ENCODE peak calls at places on chromosomes 16 and 17, in five cellular contexts. One of them, this sample, is unnamed.
A peak's percentile ranks its signal among the peaks of the same experiment; 100 is the strongest.

GRCh38 chr16:57986196-57986595 is 14.3 kb downstream of the ZNF319 start:
- DNase-seq in psoas muscle: no peak
- DNase-seq in PC-9: no peak
- DNase-seq in stomach: no peak
- DNase-seq in adrenal gland: no peak
- DNase-seq in this sample: no peak

GRCh38 chr17:58276423-58276822 is 4.3 kb downstream of the MPO start:
- DNase-seq in psoas muscle: no peak
- DNase-seq in PC-9: no peak
- DNase-seq in stomach: no peak
- DNase-seq in adrenal gland: peak; percentile 3
- DNase-seq in this sample: no peak

GRCh38 chr17:75317671-75318070 is 28.4 kb upstream of the SLC25A19 start:
- DNase-seq in psoas muscle: no peak
- DNase-seq in PC-9: no peak
- DNase-seq in stomach: no peak
- DNase-seq in adrenal gland: no peak
- DNase-seq in this sample: no peak

GRCh38 chr16:74811911-74812310 is 37.3 kb upstream of the FA2H start:
- DNase-seq in psoas muscle: no peak
- DNase-seq in PC-9: no peak
- DNase-seq in stomach: no peak
- DNase-seq in adrenal gland: no peak
- DNase-seq in this sample: no peak

GRCh38 chr16:15610369-15610871 is 32.5 kb downstream of the MARF1 start:
- DNase-seq in psoas muscle: no peak
- DNase-seq in PC-9: no peak
- DNase-seq in stomach: no peak
- DNase-seq in adrenal gland: no peak
- DNase-seq in this sample: no peak

GRCh38 chr17:74358696-74359095 is 3.0 kb downstream of the BTBD17 start:
- DNase-seq in psoas muscle: no peak
- DNase-seq in PC-9: no peak
- DNase-seq in stomach: no peak
- DNase-seq in adrenal gland: no peak
- DNase-seq in this sample: no peak

GRCh38 chr17:63974594-63975192 is 2.0 kb upstream of the SCN4A start:
- DNase-seq in psoas muscle: peak; percentile 81
- DNase-seq in PC-9: peak; percentile 54
- DNase-seq in stomach: no peak
- DNase-seq in adrenal gland: no peak
- DNase-seq in this sample: no peak

GRCh38 chr17:79790805-79791353 is 6.0 kb downstream of the CBX8 start:
- DNase-seq in psoas muscle: no peak
- DNase-seq in PC-9: no peak
- DNase-seq in stomach: no peak
- DNase-seq in adrenal gland: no peak
- DNase-seq in this sample: no peak

GRCh38 chr17:21513012-21513570 is 136.9 kb downstream of the KCNJ12 start:
- DNase-seq in psoas muscle: peak; percentile 89
- DNase-seq in PC-9: peak; percentile 67
- DNase-seq in stomach: peak; percentile 83
- DNase-seq in adrenal gland: peak; percentile 82
- DNase-seq in this sample: peak; percentile 86

GRCh38 chr17:47275245-47275984 is 21.8 kb downstream of the ITGB3 start:
- DNase-seq in psoas muscle: peak; percentile 93
- DNase-seq in PC-9: peak; percentile 52
- DNase-seq in stomach: peak; percentile 66
- DNase-seq in adrenal gland: peak; percentile 56
- DNase-seq in this sample: peak; percentile 92

GRCh38 chr17:36918260-36918691 is 19.0 kb upstream of the LHX1 start:
- DNase-seq in psoas muscle: no peak
- DNase-seq in PC-9: peak; percentile 48
- DNase-seq in stomach: no peak
- DNase-seq in adrenal gland: no peak
- DNase-seq in this sample: no peak

GRCh38 chr16:30659507-30660423 is 1.5 kb downstream of the FBRS start:
- DNase-seq in psoas muscle: peak; percentile 75
- DNase-seq in PC-9: peak; percentile 72
- DNase-seq in stomach: no peak
- DNase-seq in adrenal gland: peak; percentile 52
- DNase-seq in this sample: no peak

GRCh38 chr17:27819171-27819544 is 18.8 kb upstream of the NOS2 start:
- DNase-seq in psoas muscle: no peak
- DNase-seq in PC-9: no peak
- DNase-seq in stomach: no peak
- DNase-seq in adrenal gland: no peak
- DNase-seq in this sample: no peak

GRCh38 chr16:30760160-30760559 is 1.7 kb downstream of the CFAP119 start:
- DNase-seq in psoas muscle: peak; percentile 45
- DNase-seq in PC-9: no peak
- DNase-seq in stomach: no peak
- DNase-seq in adrenal gland: no peak
- DNase-seq in this sample: no peak

GRCh38 chr16:3902731-3903130 is 22.2 kb upstream of the CREBBP start:
- DNase-seq in psoas muscle: no peak
- DNase-seq in PC-9: peak; percentile 28
- DNase-seq in stomach: no peak
- DNase-seq in adrenal gland: no peak
- DNase-seq in this sample: no peak

GRCh38 chr16:87563022-87563421 is 39.3 kb upstream of the JPH3 start:
- DNase-seq in psoas muscle: no peak
- DNase-seq in PC-9: no peak
- DNase-seq in stomach: no peak
- DNase-seq in adrenal gland: no peak
- DNase-seq in this sample: no peak

GRCh38 chr17:47990962-47991731 is 20.2 kb downstream of the CDK5RAP3 start:
- DNase-seq in psoas muscle: no peak
- DNase-seq in PC-9: no peak
- DNase-seq in stomach: no peak
- DNase-seq in adrenal gland: no peak
- DNase-seq in this sample: no peak

GRCh38 chr16:30186444-30186781 is 3.0 kb downstream of the CORO1A start:
- DNase-seq in psoas muscle: no peak
- DNase-seq in PC-9: no peak
- DNase-seq in stomach: no peak
- DNase-seq in adrenal gland: no peak
- DNase-seq in this sample: no peak

GRCh38 chr17:21282231-21282630 is 2.3 kb upstream of the MAP2K3 start:
- DNase-seq in psoas muscle: peak; percentile 88
- DNase-seq in PC-9: peak; percentile 68
- DNase-seq in stomach: no peak
- DNase-seq in adrenal gland: peak; percentile 86
- DNase-seq in this sample: peak; percentile 83

GRCh38 chr16:35533683-35534082 is 2074.3 kb downstream of the TP53TG3F start:
- DNase-seq in psoas muscle: no peak
- DNase-seq in PC-9: no peak
- DNase-seq in stomach: no peak
- DNase-seq in adrenal gland: no peak
- DNase-seq in this sample: no peak

GRCh38 chr17:73343168-73343634 is 31.4 kb upstream of the CDC42EP4 start:
- DNase-seq in psoas muscle: peak; percentile 78
- DNase-seq in PC-9: no peak
- DNase-seq in stomach: no peak
- DNase-seq in adrenal gland: peak; percentile 45
- DNase-seq in this sample: peak; percentile 81
- H3K4me3 ChIP-seq in psoas muscle: no peak overlapping the region
- H3K4me3 ChIP-seq in PC-9: no peak overlapping the region
- H3K4me3 ChIP-seq in stomach: peak overlapping the region; percentile 11
- H3K4me3 ChIP-seq in adrenal gland: no peak overlapping the region
- H3K4me3 ChIP-seq in this sample: peak overlapping the region; percentile 35

GRCh38 chr16:11349599-11350276 is 4.5 kb downstream of the RMI2 start:
- DNase-seq in psoas muscle: peak; percentile 78
- DNase-seq in PC-9: no peak
- DNase-seq in stomach: peak; percentile 63
- DNase-seq in adrenal gland: peak; percentile 80
- DNase-seq in this sample: peak; percentile 53
- H3K4me1 ChIP-seq in psoas muscle: peaks cover 5% of the 10 kb centered on the region
- H3K4me1 ChIP-seq in PC-9: peaks cover 28% of the 10 kb centered on the region
- H3K4me1 ChIP-seq in stomach: peaks cover 40% of the 10 kb centered on the region
- H3K4me1 ChIP-seq in adrenal gland: peaks cover 17% of the 10 kb centered on the region
- H3K4me1 ChIP-seq in this sample: peaks cover 5% of the 10 kb centered on the region

GRCh38 chr17:50056961-50057330 is 1.0 kb downstream of the ITGA3 start:
- DNase-seq in psoas muscle: no peak
- DNase-seq in PC-9: no peak
- DNase-seq in stomach: peak; percentile 40
- DNase-seq in adrenal gland: no peak
- DNase-seq in this sample: no peak
- H3K27ac ChIP-seq in psoas muscle: peak overlapping the region; percentile 87
- H3K27ac ChIP-seq in PC-9: peak overlapping the region; percentile 97
- H3K27ac ChIP-seq in stomach: peak overlapping the region; percentile 97
- H3K27ac ChIP-seq in adrenal gland: peak overlapping the region; percentile 91
- H3K27ac ChIP-seq in this sample: peak overlapping the region; percentile 95

DNA sequence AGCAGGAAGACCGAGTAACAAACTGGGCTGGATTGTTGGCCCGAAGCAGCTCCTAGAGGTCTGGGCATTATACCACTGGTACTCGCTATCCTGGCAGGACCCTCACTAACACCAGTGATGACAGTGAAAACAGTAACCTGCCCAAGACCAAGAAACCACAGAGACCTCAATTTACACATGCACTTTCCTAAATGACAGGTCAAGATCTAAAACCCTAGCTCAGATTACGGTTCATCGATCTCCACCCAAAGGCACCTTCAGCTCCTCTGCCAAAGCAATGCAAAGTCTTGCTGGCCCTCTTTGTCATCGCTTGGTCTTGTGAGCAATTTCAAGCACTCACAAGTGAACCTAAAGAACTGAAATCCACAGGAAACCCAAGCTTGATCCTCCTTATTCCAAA is 1.5 kb downstream of the PIP4K2B start:
- DNase-seq in psoas muscle: no peak
- DNase-seq in PC-9: no peak
- DNase-seq in stomach: no peak
- DNase-seq in adrenal gland: no peak
- DNase-seq in this sample: no peak
- H3K4me3 ChIP-seq in psoas muscle: peak overlapping the region; percentile 96
- H3K4me3 ChIP-seq in PC-9: peak overlapping the region; percentile 92
- H3K4me3 ChIP-seq in stomach: peak overlapping the region; percentile 97
- H3K4me3 ChIP-seq in adrenal gland: no peak overlapping the region
- H3K4me3 ChIP-seq in this sample: peak overlapping the region; percentile 93

DNA sequence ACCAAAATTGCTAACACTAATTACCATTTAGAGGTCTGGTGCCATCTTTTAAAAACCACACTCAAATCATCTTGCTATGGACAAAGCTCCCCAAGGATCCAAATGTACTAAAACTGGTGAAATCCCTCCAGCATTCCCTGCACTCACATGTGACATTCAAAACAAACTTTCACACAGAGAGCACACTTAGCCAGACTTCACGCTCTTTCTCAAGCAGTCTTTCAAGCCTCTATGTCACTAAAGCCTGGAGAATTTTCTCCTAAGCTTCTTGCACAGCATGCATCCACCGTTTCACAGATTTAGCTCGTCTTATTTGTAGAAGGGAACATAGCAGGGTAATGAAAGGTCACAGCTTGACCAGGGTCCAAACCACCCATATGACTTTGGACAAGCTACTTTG is 19.3 kb downstream of the CMTM3 start:
- DNase-seq in psoas muscle: no peak
- DNase-seq in PC-9: no peak
- DNase-seq in stomach: no peak
- DNase-seq in adrenal gland: no peak
- DNase-seq in this sample: no peak
- H3K4me1 ChIP-seq in psoas muscle: peaks cover 15% of the 10 kb centered on the region
- H3K4me1 ChIP-seq in PC-9: peaks cover 14% of the 10 kb centered on the region
- H3K4me1 ChIP-seq in stomach: peaks cover 9% of the 10 kb centered on the region
- H3K4me1 ChIP-seq in adrenal gland: peaks cover 13% of the 10 kb centered on the region
- H3K4me1 ChIP-seq in this sample: peaks cover 5% of the 10 kb centered on the region

GRCh38 chr17:77209330-77209748 is 68.6 kb downstream of the SEC14L1 start:
- DNase-seq in psoas muscle: no peak
- DNase-seq in PC-9: no peak
- DNase-seq in stomach: peak; percentile 73
- DNase-seq in adrenal gland: no peak
- DNase-seq in this sample: no peak

GRCh38 chr17:77208856-77209255 is 68.1 kb downstream of the SEC14L1 start:
- DNase-seq in psoas muscle: no peak
- DNase-seq in PC-9: no peak
- DNase-seq in stomach: no peak
- DNase-seq in adrenal gland: no peak
- DNase-seq in this sample: no peak

GRCh38 chr17:77210946-77211541 is 70.3 kb downstream of the SEC14L1 start:
- DNase-seq in psoas muscle: no peak
- DNase-seq in PC-9: no peak
- DNase-seq in stomach: no peak
- DNase-seq in adrenal gland: no peak
- DNase-seq in this sample: no peak

GRCh38 chr17:77211681-77212080 is 70.9 kb downstream of the SEC14L1 start:
- DNase-seq in psoas muscle: peak; percentile 28
- DNase-seq in PC-9: no peak
- DNase-seq in stomach: no peak
- DNase-seq in adrenal gland: no peak
- DNase-seq in this sample: no peak

GRCh38 chr17:77210331-77210730 is 69.6 kb downstream of the SEC14L1 start:
- DNase-seq in psoas muscle: no peak
- DNase-seq in PC-9: no peak
- DNase-seq in stomach: no peak
- DNase-seq in adrenal gland: no peak
- DNase-seq in this sample: no peak
- H3K27ac ChIP-seq in psoas muscle: peak overlapping the region; percentile 80
- H3K27ac ChIP-seq in PC-9: no peak overlapping the region
- H3K27ac ChIP-seq in stomach: peak overlapping the region; percentile 78
- H3K27ac ChIP-seq in adrenal gland: peak overlapping the region; percentile 83
- H3K27ac ChIP-seq in this sample: no peak overlapping the region